ENCODE peak calls at places on chromosomes 5 and 9, in four cellular contexts. P is ELR, J is stomach, T is NCI-H774. Z is an unnamed sample.
A peak's percentile ranks its signal among the peaks of the same experiment; 100 is the strongest.

GRCh38 chr9:3508531-3509374 is 17.0 kb downstream of the RFX3 start:
- DNase-seq in T (peak; percentile 64), P (peak; percentile 2), J (no peak), Z (peak; percentile 51)

GRCh38 chr9:17810728-17811634 is 232.1 kb downstream of the SH3GL2 start:
- DNase-seq in P (peak; percentile 71), T (peak; percentile 60), J (peak; percentile 65), Z (peak; percentile 68)

GRCh38 chr9:96620832-96621269 is 1.2 kb upstream of the CDC14B start:
- DNase-seq in J (no peak), T (no peak), P (no peak), Z (peak; percentile 23)

GRCh38 chr9:130106860-130107848 is 53.4 kb downstream of the GPR107 start:
- DNase-seq in P (peak; percentile 84), T (peak; percentile 61), J (peak; percentile 87), Z (peak; percentile 83)

GRCh38 chr5:65858316-65858715 is 68.1 kb upstream of the ERBIN start:
- DNase-seq in J (no peak), P (peak; percentile 54), T (no peak), Z (no peak)

GRCh38 chr5:75640395-75640794 is 29.1 kb downstream of the ANKDD1B start:
- DNase-seq in P (peak; percentile 89), T (no peak), J (no peak), Z (no peak)

GRCh38 chr5:61171479-61171878 is 9.2 kb upstream of the SMIM15 start:
- DNase-seq in T (no peak), J (no peak), P (no peak), Z (no peak)

GRCh38 chr5:4480528-4481404 is 659.4 kb upstream of the ADAMTS16 start:
- DNase-seq in T (peak; percentile 91), P (no peak), J (no peak), Z (no peak)

GRCh38 chr9:114995681-114996221 is 65.4 kb upstream of the TNFSF8 start:
- DNase-seq in P (no peak), J (peak; percentile 60), T (no peak), Z (no peak)

GRCh38 chr9:115717711-115718173 is 435.8 kb upstream of the PAPPA start:
- DNase-seq in P (peak; percentile 20), T (no peak), J (no peak), Z (no peak)

GRCh38 chr9:38526571-38526970 is 93.8 kb downstream of the ANKRD18A start:
- DNase-seq in J (no peak), T (no peak), P (no peak), Z (no peak)

GRCh38 chr5:140220032-140220697 is 45.2 kb downstream of the CYSTM1 start:
- DNase-seq in J (no peak), T (no peak), P (peak; percentile 74), Z (no peak)

GRCh38 chr5:170113517-170113891 is 7.8 kb downstream of the FOXI1 start:
- DNase-seq in T (no peak), J (no peak), P (no peak), Z (no peak)

GRCh38 chr5:12902611-12903010 is 998.4 kb upstream of the CTNND2 start:
- DNase-seq in T (no peak), J (no peak), P (no peak), Z (no peak)

GRCh38 chr5:142356318-142356715 is 31.5 kb upstream of the SPRY4 start:
- DNase-seq in J (no peak), P (no peak), T (no peak), Z (no peak)

GRCh38 chr5:170151105-170151831 is 45.6 kb downstream of the FOXI1 start:
- DNase-seq in T (no peak), J (no peak), P (peak; percentile 84), Z (no peak)

GRCh38 chr5:44640945-44641456 is 167.7 kb upstream of the MRPS30 start:
- DNase-seq in P (no peak), T (no peak), J (no peak), Z (no peak)

GRCh38 chr5:120293796-120294195 is 170.3 kb upstream of the PRR16 start:
- DNase-seq in P (peak; percentile 93), T (no peak), J (no peak), Z (no peak)

GRCh38 chr5:178398856-178399722 is 166.5 kb upstream of the PHYKPL start:
- DNase-seq in T (no peak), J (no peak), P (no peak), Z (no peak)

GRCh38 chr9:115158666-115159481 is 40.9 kb upstream of the TNC start:
- DNase-seq in P (peak; percentile 33), J (no peak), T (no peak), Z (no peak)

GRCh38 chr9:33142531-33142930 is 24.6 kb downstream of the B4GALT1 start:
- DNase-seq in T (no peak), J (no peak), P (no peak), Z (peak; percentile 49)

GRCh38 chr9:136672431-136673087 is 9.8 kb downstream of the EGFL7 start:
- DNase-seq in T (no peak), J (no peak), P (no peak), Z (no peak)

GRCh38 chr9:136246849-136247550 is 1.4 kb upstream of the QSOX2 start:
- DNase-seq in P (no peak), T (no peak), J (no peak), Z (no peak)

Z was measured in OCI-LY7.